ENCODE peak calls at places on chromosomes 6 and 20, in ten cellular contexts. P, U, K, E, Y, Z, V, O, F and D are unnamed samples.

GRCh38 chr6:10390495-10391298 is 24.2 kb downstream of the TFAP2A start:
- DNase-seq in P (no peak), U (no peak), K (no peak), E (no peak), Y (no peak), Z (no peak), V (no peak), O (no peak), F (peak; percentile 50), D (no peak)

GRCh38 chr6:129621252-129621651 is 88.7 kb downstream of the ARHGAP18 start:
- DNase-seq in P (no peak), U (no peak), K (no peak), E (no peak), Y (no peak), Z (no peak), V (no peak), O (no peak), F (peak; percentile 42), D (no peak)

GRCh38 chr20:48949304-48950170 is 28.0 kb downstream of the ARFGEF2 start:
- DNase-seq in P (no peak), U (no peak), K (no peak), E (no peak), Y (no peak), Z (no peak), V (no peak), O (no peak), F (peak; percentile 43), D (no peak)

GRCh38 chr6:112150363-112150762 is 63.0 kb downstream of the FAM229B start:
- DNase-seq in P (no peak), U (peak; percentile 30), K (no peak), E (no peak), Y (peak; percentile 16), Z (no peak), V (no peak), O (no peak), F (no peak), D (no peak)

GRCh38 chr6:51335543-51335942 is 516.9 kb downstream of the TFAP2B start:
- DNase-seq in P (no peak), U (no peak), K (no peak), E (no peak), Y (no peak), Z (no peak), V (no peak), O (no peak), F (no peak), D (no peak)

GRCh38 chr6:18350728-18351127 is 36.4 kb upstream of the RNF144B start:
- DNase-seq in P (no peak), U (peak; percentile 53), K (no peak), E (no peak), Y (no peak), Z (no peak), V (no peak), O (no peak), F (no peak), D (no peak)

GRCh38 chr20:6835609-6836008 is 68.1 kb downstream of the BMP2 start:
- DNase-seq in P (no peak), U (no peak), K (no peak), E (no peak), Y (no peak), Z (no peak), V (no peak), O (no peak), F (no peak), D (no peak)

GRCh38 chr6:16982827-16983226 is 119.0 kb upstream of the STMND1 start:
- DNase-seq in P (peak; percentile 16), U (peak; percentile 31), K (no peak), E (no peak), Y (no peak), Z (no peak), V (no peak), O (no peak), F (no peak), D (no peak)